ENCODE peak calls at places on chromosomes 6 and 20, in six cellular contexts. E is GM12891; R is stimulated activated CD8-positive, alpha-beta memory T cell treated with anti-CD3 and anti-CD28 coated beads, Interleukin-7, amount 100 ng/mL, for 1 hour; C is ascending aorta; W is mucosa of gallbladder; P is ACHN. I is an unnamed sample.

GRCh38 chr6:35673755-35674154 is 15.0 kb downstream of the FKBP5 start:
- DNase-seq in E (no peak), R (no peak), C (no peak), W (no peak), P (no peak), I (no peak)

GRCh38 chr20:48025661-48026060 is 240.4 kb upstream of the SULF2 start:
- DNase-seq in E (no peak), R (no peak), C (no peak), W (no peak), P (peak), I (no peak)

GRCh38 chr20:49479785-49480184 is 2.7 kb downstream of the KCNB1 start:
- DNase-seq in E (no peak), R (no peak), C (no peak), W (no peak), P (no peak), I (peak)

GRCh38 chr6:5093231-5094015 is 8.3 kb downstream of the PPP1R3G start:
- DNase-seq in E (no peak), R (no peak), C (no peak), W (no peak), P (peak), I (no peak)

GRCh38 chr6:147508073-147508870 is at the start of gene SAMD5:
- DNase-seq in E (peak), R (no peak), C (no peak), W (peak), P (peak), I (peak)

GRCh38 chr6:116439572-116439971 is 21.6 kb upstream of the CALHM6 start:
- DNase-seq in E (no peak), R (no peak), C (no peak), W (no peak), P (no peak), I (no peak)

GRCh38 chr20:3173582-3174441 is 463 bp upstream of the LZTS3 start:
- DNase-seq in E (peak), R (peak), C (no peak), W (peak), P (peak), I (peak)

GRCh38 chr6:134614606-134615485 is 296.9 kb upstream of the SGK1 start:
- DNase-seq in E (no peak), R (no peak), C (no peak), W (no peak), P (no peak), I (no peak)

GRCh38 chr6:52108128-52108527 is 20.7 kb upstream of the PKHD1 start:
- DNase-seq in E (no peak), R (no peak), C (no peak), W (no peak), P (no peak), I (no peak)

GRCh38 chr6:52227495-52227894 is 16.8 kb downstream of the IL17F start:
- DNase-seq in E (peak), R (no peak), C (no peak), W (no peak), P (no peak), I (no peak)

GRCh38 chr6:168026925-168027324 is 29.5 kb downstream of the KIF25 start:
- DNase-seq in E (no peak), R (no peak), C (no peak), W (no peak), P (no peak), I (no peak)

GRCh38 chr6:99746261-99746895 is 139.7 kb downstream of the PRDM13 start:
- DNase-seq in E (no peak), R (peak), C (no peak), W (peak), P (peak), I (peak)

GRCh38 chr6:50030777-50031562 is 9.2 kb upstream of the DEFB110 start:
- DNase-seq in E (no peak), R (no peak), C (no peak), W (no peak), P (peak), I (peak)

GRCh38 chr6:37283786-37284185 is 25.8 kb upstream of the TMEM217 start:
- DNase-seq in E (no peak), R (no peak), C (peak), W (peak), P (no peak), I (no peak)

GRCh38 chr6:157985378-157986155 is 3.9 kb downstream of the SYNJ2 start:
- DNase-seq in E (no peak), R (no peak), C (no peak), W (no peak), P (no peak), I (peak)

GRCh38 chr6:44028767-44029166 is 98.5 kb downstream of the MRPL14 start:
- DNase-seq in E (no peak), R (no peak), C (no peak), W (no peak), P (no peak), I (no peak)